ENCODE peak calls at places on chromosomes 4 and X, in eight cellular contexts. One of them, this sample, is unnamed.

GRCh38 chrX:39427492-39428289 is 626.4 kb downstream of the MID1IP1 start:
- DNase-seq in body of pancreas: no peak
- DNase-seq in lower lobe of right lung: no peak
- DNase-seq in left ventricle myocardium inferior: no peak
- DNase-seq in dorsolateral prefrontal cortex: no peak
- DNase-seq in breast epithelium: no peak
- DNase-seq in bronchial epithelial cell: peak
- DNase-seq in osteoblast: peak
- DNase-seq in this sample: no peak

GRCh38 chrX:68728186-68728585 is 80.7 kb downstream of the STARD8 start:
- DNase-seq in body of pancreas: no peak
- DNase-seq in lower lobe of right lung: no peak
- DNase-seq in left ventricle myocardium inferior: no peak
- DNase-seq in dorsolateral prefrontal cortex: no peak
- DNase-seq in breast epithelium: no peak
- DNase-seq in bronchial epithelial cell: no peak
- DNase-seq in osteoblast: peak
- DNase-seq in this sample: no peak

GRCh38 chrX:135170877-135171519 is at the start of gene CT55:
- DNase-seq in body of pancreas: no peak
- DNase-seq in lower lobe of right lung: no peak
- DNase-seq in left ventricle myocardium inferior: no peak
- DNase-seq in dorsolateral prefrontal cortex: no peak
- DNase-seq in breast epithelium: no peak
- DNase-seq in bronchial epithelial cell: no peak
- DNase-seq in osteoblast: no peak
- DNase-seq in this sample: no peak

GRCh38 chrX:46788902-46789301 is 30.0 kb upstream of the SLC9A7 start:
- DNase-seq in body of pancreas: no peak
- DNase-seq in lower lobe of right lung: no peak
- DNase-seq in left ventricle myocardium inferior: no peak
- DNase-seq in dorsolateral prefrontal cortex: no peak
- DNase-seq in breast epithelium: no peak
- DNase-seq in bronchial epithelial cell: no peak
- DNase-seq in osteoblast: peak
- DNase-seq in this sample: no peak

GRCh38 chrX:103536071-103536470 is 16.8 kb upstream of the RAB40A start:
- DNase-seq in body of pancreas: no peak
- DNase-seq in lower lobe of right lung: no peak
- DNase-seq in left ventricle myocardium inferior: no peak
- DNase-seq in dorsolateral prefrontal cortex: no peak
- DNase-seq in breast epithelium: no peak
- DNase-seq in bronchial epithelial cell: no peak
- DNase-seq in osteoblast: no peak
- DNase-seq in this sample: no peak

GRCh38 chrX:118117069-118117405 is 427 bp upstream of the KLHL13 start:
- DNase-seq in body of pancreas: no peak
- DNase-seq in lower lobe of right lung: peak
- DNase-seq in left ventricle myocardium inferior: no peak
- DNase-seq in dorsolateral prefrontal cortex: peak
- DNase-seq in breast epithelium: no peak
- DNase-seq in bronchial epithelial cell: no peak
- DNase-seq in osteoblast: no peak
- DNase-seq in this sample: no peak

GRCh38 chr4:88002786-88003185 is 4.6 kb upstream of the PKD2 start:
- DNase-seq in body of pancreas: no peak
- DNase-seq in lower lobe of right lung: no peak
- DNase-seq in left ventricle myocardium inferior: no peak
- DNase-seq in dorsolateral prefrontal cortex: no peak
- DNase-seq in breast epithelium: no peak
- DNase-seq in bronchial epithelial cell: peak
- DNase-seq in osteoblast: no peak
- DNase-seq in this sample: no peak

GRCh38 chrX:129686422-129686948 is 31.7 kb upstream of the APLN start:
- DNase-seq in body of pancreas: peak
- DNase-seq in lower lobe of right lung: no peak
- DNase-seq in left ventricle myocardium inferior: peak
- DNase-seq in dorsolateral prefrontal cortex: no peak
- DNase-seq in breast epithelium: no peak
- DNase-seq in bronchial epithelial cell: no peak
- DNase-seq in osteoblast: no peak
- DNase-seq in this sample: no peak

GRCh38 chr4:165767671-165768070 is 105.4 kb upstream of the TLL1 start:
- DNase-seq in body of pancreas: no peak
- DNase-seq in lower lobe of right lung: no peak
- DNase-seq in left ventricle myocardium inferior: no peak
- DNase-seq in dorsolateral prefrontal cortex: no peak
- DNase-seq in breast epithelium: no peak
- DNase-seq in bronchial epithelial cell: no peak
- DNase-seq in osteoblast: no peak
- DNase-seq in this sample: no peak

GRCh38 chrX:44344687-44345086 is 1.2 kb upstream of the EFHC2 start:
- DNase-seq in body of pancreas: no peak
- DNase-seq in lower lobe of right lung: no peak
- DNase-seq in left ventricle myocardium inferior: no peak
- DNase-seq in dorsolateral prefrontal cortex: no peak
- DNase-seq in breast epithelium: no peak
- DNase-seq in bronchial epithelial cell: no peak
- DNase-seq in osteoblast: no peak
- DNase-seq in this sample: no peak

GRCh38 chr4:48227662-48228061 is 42.0 kb downstream of the TEC start:
- DNase-seq in body of pancreas: no peak
- DNase-seq in lower lobe of right lung: peak
- DNase-seq in left ventricle myocardium inferior: no peak
- DNase-seq in dorsolateral prefrontal cortex: no peak
- DNase-seq in breast epithelium: no peak
- DNase-seq in bronchial epithelial cell: no peak
- DNase-seq in osteoblast: no peak
- DNase-seq in this sample: no peak

GRCh38 chr4:157076578-157076947 is 613 bp downstream of the GLRB start:
- DNase-seq in body of pancreas: peak
- DNase-seq in lower lobe of right lung: no peak
- DNase-seq in left ventricle myocardium inferior: no peak
- DNase-seq in dorsolateral prefrontal cortex: no peak
- DNase-seq in breast epithelium: no peak
- DNase-seq in bronchial epithelial cell: no peak
- DNase-seq in osteoblast: no peak
- DNase-seq in this sample: peak

GRCh38 chr4:154361450-154361849 is 130.1 kb downstream of the DCHS2 start:
- DNase-seq in body of pancreas: no peak
- DNase-seq in lower lobe of right lung: no peak
- DNase-seq in left ventricle myocardium inferior: no peak
- DNase-seq in dorsolateral prefrontal cortex: no peak
- DNase-seq in breast epithelium: no peak
- DNase-seq in bronchial epithelial cell: no peak
- DNase-seq in osteoblast: no peak
- DNase-seq in this sample: no peak

GRCh38 chr4:61277785-61278184 is 77.7 kb downstream of the ADGRL3 start:
- DNase-seq in body of pancreas: no peak
- DNase-seq in lower lobe of right lung: no peak
- DNase-seq in left ventricle myocardium inferior: no peak
- DNase-seq in dorsolateral prefrontal cortex: no peak
- DNase-seq in breast epithelium: no peak
- DNase-seq in bronchial epithelial cell: peak
- DNase-seq in osteoblast: no peak
- DNase-seq in this sample: no peak

GRCh38 chrX:33188881-33189280 is 22.5 kb downstream of the DMD start:
- DNase-seq in body of pancreas: no peak
- DNase-seq in lower lobe of right lung: no peak
- DNase-seq in left ventricle myocardium inferior: no peak
- DNase-seq in dorsolateral prefrontal cortex: no peak
- DNase-seq in breast epithelium: no peak
- DNase-seq in bronchial epithelial cell: no peak
- DNase-seq in osteoblast: no peak
- DNase-seq in this sample: no peak

GRCh38 chrX:40607381-40607780 is 15.8 kb upstream of the MPC1L start:
- DNase-seq in body of pancreas: no peak
- DNase-seq in lower lobe of right lung: no peak
- DNase-seq in left ventricle myocardium inferior: no peak
- DNase-seq in dorsolateral prefrontal cortex: no peak
- DNase-seq in breast epithelium: no peak
- DNase-seq in bronchial epithelial cell: no peak
- DNase-seq in osteoblast: no peak
- DNase-seq in this sample: no peak

GRCh38 chrX:50971390-50971789 is 60.9 kb downstream of the BMP15 start:
- DNase-seq in body of pancreas: no peak
- DNase-seq in lower lobe of right lung: no peak
- DNase-seq in left ventricle myocardium inferior: no peak
- DNase-seq in dorsolateral prefrontal cortex: no peak
- DNase-seq in breast epithelium: no peak
- DNase-seq in bronchial epithelial cell: peak
- DNase-seq in osteoblast: no peak
- DNase-seq in this sample: no peak

GRCh38 chrX:10833299-10834169 is 213.1 kb upstream of the MID1 start:
- DNase-seq in body of pancreas: peak
- DNase-seq in lower lobe of right lung: peak
- DNase-seq in left ventricle myocardium inferior: no peak
- DNase-seq in dorsolateral prefrontal cortex: no peak
- DNase-seq in breast epithelium: peak
- DNase-seq in bronchial epithelial cell: peak
- DNase-seq in osteoblast: no peak
- DNase-seq in this sample: peak

GRCh38 chrX:1316527-1316926 is 20.1 kb upstream of the IL3RA start:
- DNase-seq in body of pancreas: peak
- DNase-seq in lower lobe of right lung: peak
- DNase-seq in left ventricle myocardium inferior: peak
- DNase-seq in dorsolateral prefrontal cortex: peak
- DNase-seq in breast epithelium: no peak
- DNase-seq in bronchial epithelial cell: no peak
- DNase-seq in osteoblast: no peak
- DNase-seq in this sample: no peak

GRCh38 chr4:143207555-143207954 is 22.8 kb downstream of the USP38 start:
- DNase-seq in body of pancreas: no peak
- DNase-seq in lower lobe of right lung: no peak
- DNase-seq in left ventricle myocardium inferior: no peak
- DNase-seq in dorsolateral prefrontal cortex: no peak
- DNase-seq in breast epithelium: no peak
- DNase-seq in bronchial epithelial cell: peak
- DNase-seq in osteoblast: no peak
- DNase-seq in this sample: no peak

GRCh38 chr4:56048621-56049427 is 100.1 kb downstream of the CEP135 start:
- DNase-seq in body of pancreas: peak
- DNase-seq in lower lobe of right lung: no peak
- DNase-seq in left ventricle myocardium inferior: peak
- DNase-seq in dorsolateral prefrontal cortex: peak
- DNase-seq in breast epithelium: no peak
- DNase-seq in bronchial epithelial cell: no peak
- DNase-seq in osteoblast: peak
- DNase-seq in this sample: peak

GRCh38 chr4:69534697-69535096 is 39.0 kb upstream of the UGT2B4 start:
- DNase-seq in body of pancreas: no peak
- DNase-seq in lower lobe of right lung: no peak
- DNase-seq in left ventricle myocardium inferior: no peak
- DNase-seq in dorsolateral prefrontal cortex: no peak
- DNase-seq in breast epithelium: no peak
- DNase-seq in bronchial epithelial cell: no peak
- DNase-seq in osteoblast: no peak
- DNase-seq in this sample: no peak

GRCh38 chr4:107740950-107741701 is 21.1 kb upstream of the PAPSS1 start:
- DNase-seq in body of pancreas: peak
- DNase-seq in lower lobe of right lung: no peak
- DNase-seq in left ventricle myocardium inferior: peak
- DNase-seq in dorsolateral prefrontal cortex: no peak
- DNase-seq in breast epithelium: peak
- DNase-seq in bronchial epithelial cell: no peak
- DNase-seq in osteoblast: peak
- DNase-seq in this sample: no peak

DNA sequence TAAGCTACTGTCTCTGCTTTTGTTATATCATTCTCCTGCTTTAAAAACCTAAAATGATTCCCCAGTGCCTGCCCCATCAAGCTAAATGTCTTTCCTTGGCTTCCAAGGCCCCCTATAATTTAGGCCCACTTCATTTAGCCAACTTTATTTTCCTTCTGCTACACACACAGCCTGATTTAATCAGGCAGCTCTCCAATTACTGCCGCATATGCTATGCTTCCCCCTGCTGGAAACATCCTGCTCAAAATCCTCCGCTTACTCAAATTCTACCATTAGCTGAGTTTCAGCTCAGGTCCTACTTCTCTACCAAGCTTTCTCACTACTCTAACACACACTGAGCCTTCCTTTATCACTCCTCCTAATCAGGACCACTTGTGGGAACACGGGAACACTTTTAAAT is 17.0 kb downstream of the LAMP2 start:
- DNase-seq in body of pancreas: no peak
- DNase-seq in lower lobe of right lung: no peak
- DNase-seq in left ventricle myocardium inferior: no peak
- DNase-seq in dorsolateral prefrontal cortex: no peak
- DNase-seq in breast epithelium: no peak
- DNase-seq in bronchial epithelial cell: no peak
- DNase-seq in osteoblast: peak
- DNase-seq in this sample: no peak
- TF ChIP-seq CTCF in body of pancreas: no peak
- TF ChIP-seq CTCF in lower lobe of right lung: no peak
- TF ChIP-seq CTCF in left ventricle myocardium inferior: peak
- TF ChIP-seq CTCF in dorsolateral prefrontal cortex: peak
- TF ChIP-seq CTCF in breast epithelium: no peak
- TF ChIP-seq CTCF in bronchial epithelial cell: peak
- TF ChIP-seq CTCF in osteoblast: peak
- TF ChIP-seq CTCF in this sample: peak

GRCh38 chr4:52861879-52862604 is at the start of gene RASL11B:
- DNase-seq in body of pancreas: peak
- DNase-seq in lower lobe of right lung: peak
- DNase-seq in left ventricle myocardium inferior: peak
- DNase-seq in dorsolateral prefrontal cortex: peak
- DNase-seq in breast epithelium: peak
- DNase-seq in bronchial epithelial cell: peak
- DNase-seq in osteoblast: peak
- DNase-seq in this sample: peak
- TF ChIP-seq CTCF in body of pancreas: peak
- TF ChIP-seq CTCF in lower lobe of right lung: peak
- TF ChIP-seq CTCF in left ventricle myocardium inferior: peak
- TF ChIP-seq CTCF in dorsolateral prefrontal cortex: no peak
- TF ChIP-seq CTCF in breast epithelium: no peak
- TF ChIP-seq CTCF in bronchial epithelial cell: no peak
- TF ChIP-seq CTCF in osteoblast: no peak
- TF ChIP-seq CTCF in this sample: peak

GRCh38 chrX:138150709-138151108 is 560.8 kb downstream of the FGF13 start:
- DNase-seq in body of pancreas: no peak
- DNase-seq in lower lobe of right lung: no peak
- DNase-seq in left ventricle myocardium inferior: no peak
- DNase-seq in dorsolateral prefrontal cortex: no peak
- DNase-seq in breast epithelium: no peak
- DNase-seq in bronchial epithelial cell: peak
- DNase-seq in osteoblast: no peak
- DNase-seq in this sample: no peak
- TF ChIP-seq CTCF in body of pancreas: no peak
- TF ChIP-seq CTCF in lower lobe of right lung: no peak
- TF ChIP-seq CTCF in left ventricle myocardium inferior: no peak
- TF ChIP-seq CTCF in dorsolateral prefrontal cortex: no peak
- TF ChIP-seq CTCF in breast epithelium: no peak
- TF ChIP-seq CTCF in bronchial epithelial cell: no peak
- TF ChIP-seq CTCF in osteoblast: no peak
- TF ChIP-seq CTCF in this sample: no peak

DNA sequence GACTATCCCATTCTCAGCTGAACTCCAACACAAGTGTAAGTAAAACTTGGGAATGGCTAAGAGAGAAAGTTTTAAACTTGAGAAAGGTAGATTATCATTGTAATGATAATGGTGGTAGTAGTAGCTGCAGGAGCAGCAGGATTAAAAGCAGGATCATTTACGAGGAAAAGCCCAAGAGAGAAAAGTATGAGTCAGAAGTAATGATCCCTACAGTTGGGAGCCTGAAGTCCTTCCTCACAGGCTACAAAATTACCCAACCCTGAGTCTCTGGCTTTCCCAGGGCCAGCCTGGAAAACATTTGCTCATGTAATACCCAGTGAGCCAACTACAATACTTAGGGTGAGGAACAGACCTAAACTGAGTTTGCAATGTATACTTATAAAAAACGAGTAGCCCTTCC is 4.4 kb upstream of the PRDM8 start:
- DNase-seq in body of pancreas: no peak
- DNase-seq in lower lobe of right lung: no peak
- DNase-seq in left ventricle myocardium inferior: no peak
- DNase-seq in dorsolateral prefrontal cortex: no peak
- DNase-seq in breast epithelium: no peak
- DNase-seq in bronchial epithelial cell: peak
- DNase-seq in osteoblast: peak
- DNase-seq in this sample: no peak
- TF ChIP-seq CTCF in body of pancreas: no peak
- TF ChIP-seq CTCF in lower lobe of right lung: no peak
- TF ChIP-seq CTCF in left ventricle myocardium inferior: no peak
- TF ChIP-seq CTCF in dorsolateral prefrontal cortex: no peak
- TF ChIP-seq CTCF in breast epithelium: no peak
- TF ChIP-seq CTCF in bronchial epithelial cell: no peak
- TF ChIP-seq CTCF in osteoblast: no peak
- TF ChIP-seq CTCF in this sample: no peak

This sample was measured in progenitor cell of endocrine pancreas.